ENCODE peak calls at places on chromosomes 7 and 10, in six cellular contexts. N is IMR-90, W is MM.1S, J is kidney, S is mammary epithelial cell, O is stomach. P is an unnamed sample.

GRCh38 chr7:108181073-108181985 is 51.2 kb upstream of the LAMB4 start:
- DNase-seq in W (peak; percentile 58), N (peak; percentile 67), O (no peak), J (no peak), S (peak; percentile 39), P (peak; percentile 67)

GRCh38 chr10:86449926-86450558 is 71.5 kb downstream of the WAPL start:
- DNase-seq in J (no peak), W (no peak), O (no peak), S (no peak), N (no peak), P (no peak)

GRCh38 chr10:132297521-132297920 is 10.2 kb downstream of the STK32C start:
- DNase-seq in J (peak; percentile 43), N (no peak), W (no peak), O (no peak), S (no peak), P (no peak)

GRCh38 chr7:24406053-24406561 is 122.1 kb downstream of the NPY start:
- DNase-seq in J (no peak), S (peak; percentile 83), W (peak; percentile 22), N (no peak), O (no peak), P (peak; percentile 38)

GRCh38 chr10:78784454-78785414 is 284.0 kb upstream of the ZMIZ1 start:
- DNase-seq in J (no peak), W (no peak), S (no peak), O (no peak), N (no peak), P (no peak)

GRCh38 chr7:158035343-158035742 is 552.3 kb downstream of the PTPRN2 start:
- DNase-seq in W (no peak), O (no peak), J (no peak), S (no peak), N (no peak), P (no peak)

GRCh38 chr7:7136857-7137309 is 45.5 kb upstream of the C1GALT1 start:
- DNase-seq in S (no peak), N (no peak), W (no peak), J (no peak), O (no peak), P (no peak)

GRCh38 chr7:133051066-133051465 is 30.8 kb downstream of the CHCHD3 start:
- DNase-seq in W (peak; percentile 18), J (no peak), N (peak; percentile 68), S (no peak), O (no peak), P (peak; percentile 4)

GRCh38 chr7:27174077-27175004 is at the start of gene HOXA10:
- DNase-seq in J (peak; percentile 92), S (no peak), O (peak; percentile 22), W (no peak), N (no peak), P (no peak)

GRCh38 chr10:132400547-132401151 is 3.6 kb downstream of the PWWP2B start:
- DNase-seq in W (no peak), N (no peak), O (no peak), J (peak; percentile 73), S (no peak), P (no peak)

GRCh38 chr7:79820387-79820786 is 314.2 kb upstream of the GNAI1 start:
- DNase-seq in J (peak; percentile 47), N (peak; percentile 85), S (peak; percentile 1), O (no peak), W (no peak), P (no peak)

GRCh38 chr7:44132039-44132438 is 8.7 kb upstream of the POLD2 start:
- DNase-seq in S (no peak), N (peak; percentile 12), W (no peak), O (no peak), J (peak; percentile 8), P (no peak)

GRCh38 chr10:13787015-13787421 is 200.3 kb downstream of the PRPF18 start:
- DNase-seq in N (peak; percentile 37), J (no peak), W (peak; percentile 85), S (peak; percentile 70), O (no peak), P (no peak)

GRCh38 chr7:15682751-15683150 is 3.7 kb downstream of the MEOX2 start:
- DNase-seq in S (no peak), W (no peak), N (no peak), O (no peak), J (no peak), P (no peak)

GRCh38 chr7:601573-602340 is 82.1 kb upstream of the PDGFA start:
- DNase-seq in N (peak; percentile 19), S (no peak), O (peak; percentile 49), W (no peak), J (peak; percentile 90), P (no peak)

GRCh38 chr10:101226506-101226887 is 2.8 kb downstream of the LBX1 start:
- DNase-seq in J (no peak), N (no peak), W (peak; percentile 56), S (no peak), O (no peak), P (no peak)

GRCh38 chr7:29988391-29989256 is 977 bp downstream of the SCRN1 start:
- DNase-seq in S (peak; percentile 63), J (peak; percentile 78), N (peak; percentile 73), O (peak; percentile 50), W (peak; percentile 29), P (peak; percentile 35)

GRCh38 chr7:157596026-157596425 is 259.2 kb downstream of the DNAJB6 start:
- DNase-seq in N (no peak), O (no peak), W (no peak), S (no peak), J (peak; percentile 52), P (no peak)

GRCh38 chr7:129801882-129802281 is 150.9 kb downstream of the UBE2H start:
- DNase-seq in J (no peak), W (peak; percentile 33), N (no peak), S (no peak), O (no peak), P (no peak)

GRCh38 chr7:148763622-148764021 is 64.9 kb downstream of the CUL1 start:
- DNase-seq in W (no peak), S (no peak), J (no peak), N (peak; percentile 55), O (no peak), P (no peak)

GRCh38 chr7:142592664-142593063 is 156.6 kb upstream of the PRSS1 start:
- DNase-seq in N (no peak), S (no peak), J (no peak), W (no peak), O (no peak), P (no peak)

GRCh38 chr10:90373911-90374310 is 483.9 kb downstream of the HTR7 start:
- DNase-seq in N (no peak), W (no peak), S (no peak), J (no peak), O (no peak), P (no peak)

GRCh38 chr10:5948999-5949759 is 28.2 kb downstream of the IL15RA start:
- DNase-seq in N (peak; percentile 71), O (peak; percentile 77), S (peak; percentile 55), J (peak; percentile 77), W (no peak), P (peak; percentile 72)

GRCh38 chr7:1091644-1092027 is 3.7 kb downstream of the GPER1 start:
- DNase-seq in W (no peak), O (no peak), J (peak; percentile 76), S (no peak), N (no peak), P (no peak)

GRCh38 chr7:100676501-100677306 is 3.2 kb downstream of the GNB2 start:
- DNase-seq in S (no peak), O (no peak), J (peak; percentile 79), W (no peak), N (no peak), P (no peak)

GRCh38 chr10:130179640-130180039 is 43.4 kb downstream of the GLRX3 start:
- DNase-seq in O (no peak), S (peak; percentile 23), W (peak; percentile 68), N (peak; percentile 78), J (no peak), P (peak; percentile 51)

GRCh38 chr10:123548779-123549178 is 117.4 kb upstream of the GPR26 start:
- DNase-seq in S (no peak), W (no peak), J (no peak), N (no peak), O (no peak), P (peak; percentile 41)

GRCh38 chr7:69747144-69747543 is 148.9 kb downstream of the AUTS2 start:
- DNase-seq in S (no peak), J (no peak), O (no peak), W (no peak), N (no peak), P (no peak)

GRCh38 chr7:28272461-28272877 is 91.9 kb upstream of the JAZF1 start:
- DNase-seq in O (peak; percentile 28), W (no peak), J (no peak), N (peak; percentile 68), S (no peak), P (peak; percentile 30)

GRCh38 chr7:132117181-132117580 is 459.1 kb downstream of the PLXNA4 start:
- DNase-seq in O (no peak), W (no peak), N (peak; percentile 28), S (peak; percentile 80), J (no peak), P (peak; percentile 44)

GRCh38 chr7:95028683-95029082 is 121.3 kb downstream of the PPP1R9A start:
- DNase-seq in O (no peak), S (no peak), W (peak; percentile 44), N (no peak), J (no peak), P (no peak)

GRCh38 chr10:30842185-30842584 is 189.5 kb downstream of the ZNF438 start:
- DNase-seq in N (no peak), S (no peak), J (no peak), O (no peak), W (no peak), P (no peak)
- TF ChIP-seq CTCF in N (no peak), S (no peak), J (no peak), O (no peak), W (no peak), P (no peak)

GRCh38 chr10:88819290-88819689 is 16.8 kb downstream of the LIPM start:
- DNase-seq in W (no peak), J (no peak), S (no peak), O (no peak), N (peak; percentile 8), P (no peak)
- TF ChIP-seq CTCF in W (no peak), J (no peak), S (no peak), O (no peak), N (no peak), P (no peak)

GRCh38 chr7:116341222-116341907 is 131.0 kb downstream of the TES start:
- DNase-seq in N (no peak), S (no peak), J (no peak), W (peak; percentile 62), O (no peak), P (peak; percentile 34)
- TF ChIP-seq CTCF in N (no peak), S (peak; percentile 57), J (no peak), W (peak; percentile 68), O (no peak), P (peak; percentile 14)

DNA sequence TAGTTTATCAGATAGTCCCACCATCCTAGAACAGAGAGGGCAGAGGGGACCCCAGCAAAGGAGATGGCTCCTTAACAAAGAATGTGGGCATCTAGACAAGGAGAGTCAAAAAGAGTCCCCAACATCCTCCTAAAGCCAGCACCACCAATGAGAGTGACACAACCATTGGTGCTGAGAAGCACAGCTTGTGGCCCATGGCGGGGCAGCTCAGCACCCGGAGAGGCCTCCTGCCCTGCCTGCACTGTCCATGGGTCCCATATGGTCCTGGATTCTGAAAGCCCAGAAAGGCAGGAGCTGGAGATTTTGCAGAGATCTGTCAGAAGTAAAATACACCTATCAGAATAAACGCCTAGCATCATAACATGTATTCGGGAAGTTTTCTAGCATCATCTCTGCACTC is 311.8 kb upstream of the ZNF32 start:
- DNase-seq in W (no peak), N (no peak), S (no peak), O (no peak), J (no peak), P (no peak)
- TF ChIP-seq CTCF in W (no peak), N (no peak), S (no peak), O (no peak), J (no peak), P (no peak)

P was measured in MCF 10A.